ENCODE peak calls at places on chromosome 6, in six cellular contexts. D is suprapubic skin, O is IMR-90, Q is endothelial cell of umbilical vein, P is transverse colon, W is uterus. K is an unnamed sample.

GRCh38 chr6:118353564-118353963 is 194.5 kb upstream of the PLN start:
- DNase-seq in P (no peak), W (no peak), Q (no peak), O (no peak), D (no peak), K (no peak)

GRCh38 chr6:2739335-2739734 is 11.4 kb downstream of the MYLK4 start:
- DNase-seq in P (no peak), Q (peak), O (peak), W (no peak), D (no peak), K (no peak)

GRCh38 chr6:170128811-170129681 is 161.8 kb downstream of the DLL1 start:
- DNase-seq in O (no peak), D (peak), Q (no peak), P (no peak), W (no peak), K (peak)

GRCh38 chr6:129863664-129864063 is 2.5 kb upstream of the TMEM244 start:
- DNase-seq in O (peak), W (no peak), Q (no peak), D (no peak), P (no peak), K (no peak)

GRCh38 chr6:87282743-87283142 is 39.6 kb upstream of the SMIM8 start:
- DNase-seq in O (no peak), Q (no peak), P (no peak), W (no peak), D (no peak), K (no peak)

GRCh38 chr6:10140824-10141223 is 274.1 kb downstream of the TFAP2A start:
- DNase-seq in W (no peak), D (no peak), O (no peak), Q (no peak), P (no peak), K (no peak)

GRCh38 chr6:155495011-155495768 is 39.6 kb upstream of the NOX3 start:
- DNase-seq in O (peak), Q (peak), P (peak), D (no peak), W (peak), K (no peak)

GRCh38 chr6:38064431-38064830 is 244.9 kb downstream of the ZFAND3 start:
- DNase-seq in D (no peak), W (no peak), Q (no peak), O (no peak), P (no peak), K (no peak)

GRCh38 chr6:154611241-154611640 is 100.8 kb upstream of the CNKSR3 start:
- DNase-seq in O (no peak), W (no peak), Q (no peak), D (no peak), P (no peak), K (no peak)

GRCh38 chr6:142696689-142697088 is 248.3 kb downstream of the HIVEP2 start:
- DNase-seq in W (peak), P (peak), D (no peak), O (no peak), Q (no peak), K (no peak)

GRCh38 chr6:73302339-73302738 is 39.3 kb upstream of the KHDC1 start:
- DNase-seq in O (no peak), Q (no peak), D (no peak), W (no peak), P (no peak), K (no peak)

GRCh38 chr6:96394727-96395126 is 126.9 kb upstream of the UFL1 start:
- DNase-seq in D (no peak), W (no peak), O (no peak), Q (no peak), P (no peak), K (no peak)

GRCh38 chr6:111306104-111306888 is 176.7 kb downstream of the REV3L start:
- DNase-seq in W (no peak), Q (no peak), O (no peak), D (no peak), P (no peak), K (no peak)

GRCh38 chr6:16273266-16273665 is 34.9 kb downstream of the GMPR start:
- DNase-seq in W (no peak), P (no peak), D (no peak), Q (peak), O (peak), K (no peak)

GRCh38 chr6:137451926-137452325 is 42.3 kb downstream of the OLIG3 start:
- DNase-seq in O (peak), D (no peak), W (no peak), Q (peak), P (no peak), K (no peak)

GRCh38 chr6:106185626-106186025 is 99.5 kb downstream of the PRDM1 start:
- DNase-seq in W (no peak), Q (no peak), O (no peak), D (no peak), P (no peak), K (no peak)

GRCh38 chr6:3271756-3272155 is 13.0 kb downstream of the PSMG4 start:
- DNase-seq in W (no peak), P (no peak), Q (no peak), O (no peak), D (no peak), K (no peak)

GRCh38 chr6:13260116-13260598 is 68.2 kb downstream of the TBC1D7 start:
- DNase-seq in O (no peak), W (no peak), Q (no peak), D (no peak), P (no peak), K (peak)

GRCh38 chr6:154615483-154616025 is 105.1 kb upstream of the CNKSR3 start:
- DNase-seq in D (no peak), P (peak), W (peak), Q (peak), O (peak), K (no peak)

GRCh38 chr6:142459267-142459666 is 157.5 kb downstream of the ADGRG6 start:
- DNase-seq in P (no peak), D (no peak), O (peak), Q (no peak), W (no peak), K (no peak)

GRCh38 chr6:143160008-143160407 is 99.3 kb downstream of the AIG1 start:
- DNase-seq in O (peak), Q (no peak), D (no peak), W (no peak), P (no peak), K (no peak)

GRCh38 chr6:51514396-51515051 is 572.9 kb downstream of the PKHD1 start:
- DNase-seq in P (no peak), O (no peak), W (no peak), Q (no peak), D (no peak), K (no peak)

GRCh38 chr6:154805288-154805911 is 72.2 kb downstream of the SCAF8 start:
- DNase-seq in O (peak), D (no peak), Q (peak), P (no peak), W (no peak), K (no peak)

GRCh38 chr6:83958250-83958685 is 75.3 kb upstream of the MRAP2 start:
- DNase-seq in D (no peak), W (no peak), P (no peak), O (peak), Q (no peak), K (no peak)

GRCh38 chr6:4491501-4492260 is 284.5 kb upstream of the CDYL start:
- DNase-seq in P (no peak), D (no peak), Q (peak), O (peak), W (no peak), K (no peak)

GRCh38 chr6:74356385-74356784 is 660.4 kb downstream of the CD109 start:
- DNase-seq in O (peak), D (no peak), W (no peak), P (no peak), Q (no peak), K (no peak)

GRCh38 chr6:131353876-131354275 is 218.6 kb downstream of the AKAP7 start:
- DNase-seq in W (no peak), O (no peak), P (no peak), D (no peak), Q (no peak), K (no peak)

GRCh38 chr6:156437084-156437879 is 339.9 kb upstream of the ARID1B start:
- DNase-seq in P (peak), W (no peak), O (no peak), Q (no peak), D (no peak), K (no peak)

GRCh38 chr6:30556714-30556963 is 350 bp upstream of the GNL1 start:
- DNase-seq in Q (no peak), P (peak), W (peak), O (no peak), D (peak), K (peak)

GRCh38 chr6:32393660-32394420 is 13.1 kb downstream of the BTNL2 start:
- DNase-seq in W (peak), O (no peak), D (no peak), Q (peak), P (no peak), K (no peak)

GRCh38 chr6:112085666-112086065 is 1.6 kb downstream of the TUBE1 start:
- DNase-seq in O (no peak), Q (no peak), D (no peak), W (no peak), P (no peak), K (no peak)

GRCh38 chr6:167858086-167858591 is 31.4 kb downstream of the AFDN start:
- DNase-seq in P (no peak), W (no peak), D (no peak), Q (peak), O (peak), K (no peak)

GRCh38 chr6:33935439-33936080 is 131.8 kb upstream of the MLN start:
- DNase-seq in O (no peak), W (no peak), D (no peak), P (no peak), Q (no peak), K (no peak)

GRCh38 chr6:89146748-89147715 is 1.2 kb downstream of the PM20D2 start:
- DNase-seq in O (peak), W (no peak), D (no peak), Q (peak), P (no peak), K (no peak)

GRCh38 chr6:41756354-41756753 is 9.2 kb upstream of the PGC start:
- DNase-seq in O (no peak), P (no peak), W (no peak), D (no peak), Q (no peak), K (no peak)

GRCh38 chr6:150069707-150070106 is 786 bp upstream of the ULBP3 start:
- DNase-seq in O (no peak), D (no peak), W (no peak), Q (no peak), P (peak), K (no peak)

GRCh38 chr6:56854086-56854485 is 100.8 kb upstream of the BEND6 start:
- DNase-seq in P (no peak), O (no peak), W (no peak), D (no peak), Q (no peak), K (no peak)

GRCh38 chr6:158758941-158759479 is 60.2 kb downstream of the EZR start:
- DNase-seq in O (no peak), W (no peak), D (no peak), P (no peak), Q (no peak), K (no peak)

GRCh38 chr6:137412562-137412961 is 81.6 kb downstream of the OLIG3 start:
- DNase-seq in P (no peak), D (no peak), Q (no peak), O (peak), W (no peak), K (no peak)

DNA sequence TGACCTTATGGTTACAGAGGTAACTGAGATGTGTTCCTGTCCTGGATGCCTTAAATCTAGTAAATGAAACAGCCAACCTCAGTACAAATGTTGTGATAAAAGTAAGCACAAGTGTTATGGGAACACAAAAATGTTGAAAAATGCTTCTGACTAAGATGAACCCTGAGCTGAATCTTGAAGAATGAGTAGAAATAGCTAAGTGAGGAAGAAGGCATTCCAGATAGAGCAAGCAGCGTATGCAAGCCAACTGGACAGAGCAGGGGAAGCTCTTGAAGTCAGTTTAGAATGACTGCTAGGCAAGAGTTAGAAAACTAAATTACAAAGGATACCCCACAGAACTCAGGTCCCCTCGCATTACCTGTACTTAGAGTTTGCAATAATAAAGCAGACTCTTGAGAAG is 2.1 kb downstream of the FBXO9 start:
- DNase-seq in D (no peak), Q (no peak), O (peak), P (no peak), W (no peak), K (no peak)
- H3K4me3 ChIP-seq in D (no peak), Q (no peak), O (peak), P (no peak), W (no peak), K (no peak)

DNA sequence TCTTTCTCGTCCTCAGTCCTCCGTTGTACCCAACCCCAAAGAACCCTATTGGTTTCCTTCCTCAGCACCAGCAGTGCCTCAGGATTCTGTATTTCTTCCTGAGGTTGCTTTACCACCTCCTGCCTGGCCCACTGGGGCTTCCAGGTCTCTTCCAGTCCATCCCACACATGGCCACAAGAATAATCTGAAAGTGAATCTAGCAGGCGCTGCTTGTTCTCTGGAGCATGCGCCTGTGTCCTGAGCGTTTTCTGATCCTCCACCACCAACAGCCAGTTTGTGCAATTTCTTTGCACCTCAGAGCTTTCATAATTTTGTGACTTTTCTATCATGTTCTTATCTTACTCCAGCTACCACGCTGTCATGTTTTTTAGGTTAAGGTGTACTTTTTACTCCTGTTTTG is 11.6 kb upstream of the HSP90AB1 start:
- DNase-seq in O (no peak), W (no peak), Q (no peak), P (no peak), D (no peak), K (no peak)
- TF ChIP-seq POLR2A in O (no peak), W (no peak), Q (no peak), P (no peak), D (no peak), K (no peak)

GRCh38 chr6:132511159-132511835 is 1.6 kb downstream of the STX7 start:
- DNase-seq in P (peak), D (no peak), W (no peak), Q (peak), O (no peak), K (peak)
- H3K4me3 ChIP-seq in P (peak), D (peak), W (peak), Q (peak), O (peak), K (no peak)

GRCh38 chr6:42891199-42891722 is 11.8 kb downstream of the RPL7L1 start:
- DNase-seq in P (no peak), D (no peak), W (no peak), Q (no peak), O (no peak), K (no peak)

GRCh38 chr6:42885702-42886101 is 6.3 kb downstream of the RPL7L1 start:
- DNase-seq in Q (no peak), O (no peak), P (no peak), D (no peak), W (no peak), K (no peak)

GRCh38 chr6:42890311-42891198 is 11.1 kb downstream of the RPL7L1 start:
- DNase-seq in O (peak), Q (peak), D (peak), P (peak), W (peak), K (peak)

DNA sequence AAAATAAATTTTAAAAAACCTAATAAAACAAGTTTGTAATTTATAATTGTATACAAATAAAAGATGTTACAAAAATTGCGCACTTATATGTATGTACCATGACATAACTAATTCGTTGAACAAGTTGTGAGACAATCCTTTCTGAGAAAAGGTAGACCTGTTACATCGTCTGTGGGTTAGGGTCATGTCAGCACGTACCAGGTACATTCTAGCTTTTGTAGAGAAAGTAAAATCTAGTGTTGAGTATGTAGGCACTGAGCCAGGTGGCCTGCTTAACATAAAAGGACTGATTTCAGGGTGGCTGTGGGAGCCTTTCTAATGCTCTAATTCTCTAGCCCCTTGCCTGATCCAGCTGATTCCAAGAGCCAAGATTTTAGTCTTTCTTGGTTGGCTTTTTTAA is 10.4 kb downstream of the RPL7L1 start:
- DNase-seq in D (no peak), P (no peak), Q (no peak), W (no peak), O (no peak), K (no peak)
- TF ChIP-seq POLR2A in D (no peak), P (no peak), Q (no peak), W (no peak), O (no peak), K (no peak)

GRCh38 chr6:24796616-24797290 is 2.0 kb downstream of the ARMH2 start:
- DNase-seq in Q (no peak), O (no peak), P (no peak), W (no peak), D (no peak), K (no peak)
- H3K4me3 ChIP-seq in Q (no peak), O (no peak), P (no peak), W (no peak), D (no peak), K (no peak)

GRCh38 chr6:26044140-26045045 is 42.8 kb upstream of the HFE start:
- DNase-seq in O (peak), W (no peak), Q (no peak), P (peak), D (no peak), K (no peak)

GRCh38 chr6:26048590-26048989 is 38.6 kb upstream of the HFE start:
- DNase-seq in Q (no peak), D (no peak), W (no peak), O (no peak), P (no peak), K (no peak)

GRCh38 chr6:26045046-26045938 is 41.9 kb upstream of the HFE start:
- DNase-seq in Q (peak), O (peak), P (peak), W (peak), D (peak), K (peak)

GRCh38 chr6:26043389-26044139 is 43.7 kb upstream of the HFE start:
- DNase-seq in O (peak), Q (peak), P (peak), D (peak), W (peak), K (peak)

DNA sequence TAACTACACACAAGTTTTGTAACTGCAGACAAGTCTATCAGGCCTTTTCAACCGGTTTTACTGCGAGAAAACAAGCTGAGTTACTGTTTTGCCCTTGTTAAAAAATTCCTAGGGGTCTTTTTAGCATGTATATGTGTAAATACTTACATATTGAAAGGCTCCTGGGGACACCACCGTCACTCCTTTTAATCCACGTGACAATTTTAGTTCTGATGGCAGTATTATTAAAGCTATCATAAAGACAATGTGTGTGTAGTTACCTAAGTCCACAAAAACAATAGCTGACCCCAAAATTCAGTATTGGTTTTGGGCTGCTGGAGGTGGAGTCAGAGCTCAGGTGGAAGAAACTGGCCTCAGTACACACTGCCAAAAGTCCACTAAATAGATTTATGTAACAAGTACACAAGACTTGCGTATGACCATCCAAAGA is 41.3 kb upstream of the HFE start:
- DNase-seq in O (no peak), D (no peak), W (no peak), Q (no peak), P (no peak), K (no peak)
- TF ChIP-seq POLR2A in O (no peak), D (no peak), W (no peak), Q (no peak), P (no peak), K (no peak)

K was measured in lower leg skin.